ENCODE peak calls at places on chromosomes 11 and 22, in nine cellular contexts. F is stimulated activated CD4-positive, alpha-beta T cell treated with anti-CD3 and anti-CD28 coated beads, Interleukin-15, amount 100 ng/mL, for 24 hours; B is GM12892; X is kidney; W is GM12865; R is ELR; K is NCI-H2107; I is cardiac muscle cell; Y is activated effector memory CD4-positive, alpha-beta T cell treated with anti-CD3 and anti-CD28 coated beads, Interleukin-2, amount 50 U/mL, for 16 hours. P is an unnamed sample.

GRCh38 chr11:117816151-117816741 is 8.3 kb downstream of the FXYD2 start:
- DNase-seq in F (no peak), B (no peak), X (peak; percentile 96), W (peak; percentile 37), R (peak; percentile 73), K (no peak), I (peak; percentile 30), Y (no peak), P (no peak)

GRCh38 chr11:12288212-12288933 is 89.0 kb upstream of the PARVA start:
- DNase-seq in F (peak; percentile 74), B (peak; percentile 63), X (peak; percentile 92), W (peak; percentile 71), R (peak; percentile 92), K (peak; percentile 93), I (peak; percentile 95), Y (peak; percentile 83), P (peak; percentile 91)

GRCh38 chr11:126510621-126511370 is 155.3 kb downstream of the ST3GAL4 start:
- DNase-seq in F (no peak), B (no peak), X (no peak), W (no peak), R (no peak), K (no peak), I (peak; percentile 15), Y (peak; percentile 55), P (no peak)

GRCh38 chr11:114964676-114965214 is 286.4 kb downstream of the NXPE2 start:
- DNase-seq in F (no peak), B (no peak), X (no peak), W (no peak), R (no peak), K (no peak), I (no peak), Y (no peak), P (peak; percentile 95)

GRCh38 chr22:46539169-46539568 is 1.7 kb upstream of the CELSR1 start:
- DNase-seq in F (no peak), B (no peak), X (no peak), W (no peak), R (no peak), K (no peak), I (no peak), Y (no peak), P (no peak)

GRCh38 chr22:35517769-35518530 is 22.7 kb upstream of the RASD2 start:
- DNase-seq in F (no peak), B (no peak), X (no peak), W (no peak), R (no peak), K (no peak), I (no peak), Y (no peak), P (no peak)

GRCh38 chr11:123302751-123303195 is 107.7 kb upstream of the CLMP start:
- DNase-seq in F (peak; percentile 51), B (no peak), X (no peak), W (peak; percentile 82), R (peak; percentile 87), K (no peak), I (peak; percentile 56), Y (peak; percentile 68), P (no peak)

GRCh38 chr11:11072067-11072466 is 214.2 kb upstream of the ZBED5 start:
- DNase-seq in F (no peak), B (no peak), X (no peak), W (no peak), R (no peak), K (no peak), I (no peak), Y (no peak), P (no peak)

GRCh38 chr11:134502153-134502550 is 90.1 kb upstream of the B3GAT1 start:
- DNase-seq in F (no peak), B (no peak), X (peak; percentile 13), W (no peak), R (no peak), K (no peak), I (no peak), Y (no peak), P (no peak)